ENCODE peak calls at places on chromosomes 13 and 19, in eight cellular contexts. G, W, V, O, T, R, Y and S are unnamed samples.

GRCh38 chr13:104011505-104012270 is 945.5 kb upstream of the SLC10A2 start:
- DNase-seq in G (no peak), W (no peak), V (no peak), O (peak; percentile 62), T (no peak), R (no peak), Y (no peak), S (peak; percentile 43)

GRCh38 chr13:30872685-30873443 is 33.2 kb upstream of the MEDAG start:
- DNase-seq in G (no peak), W (peak; percentile 77), V (no peak), O (peak; percentile 15), T (no peak), R (peak; percentile 81), Y (no peak), S (no peak)

GRCh38 chr13:81247711-81248110 is 906.8 kb upstream of the SPRY2 start:
- DNase-seq in G (no peak), W (no peak), V (no peak), O (no peak), T (no peak), R (no peak), Y (no peak), S (no peak)

GRCh38 chr13:55572862-55573261 is 1567.9 kb upstream of the PRR20A start:
- DNase-seq in G (no peak), W (no peak), V (no peak), O (no peak), T (no peak), R (no peak), Y (no peak), S (no peak)

GRCh38 chr13:79782541-79783216 is 301.7 kb downstream of the NDFIP2 start:
- DNase-seq in G (no peak), W (peak; percentile 75), V (no peak), O (peak; percentile 78), T (peak; percentile 70), R (peak; percentile 70), Y (no peak), S (peak; percentile 36)

GRCh38 chr19:3642987-3643386 is 16.4 kb upstream of the CACTIN start:
- DNase-seq in G (no peak), W (no peak), V (no peak), O (no peak), T (no peak), R (no peak), Y (no peak), S (no peak)

GRCh38 chr19:17755977-17756670 is 4.8 kb downstream of the FCHO1 start:
- DNase-seq in G (peak; percentile 29), W (no peak), V (no peak), O (peak; percentile 72), T (no peak), R (peak; percentile 49), Y (no peak), S (no peak)

GRCh38 chr13:32246468-32246867 is 68.7 kb downstream of the ZAR1L start:
- DNase-seq in G (peak; percentile 37), W (peak; percentile 34), V (no peak), O (peak; percentile 65), T (peak; percentile 53), R (peak; percentile 76), Y (no peak), S (peak; percentile 38)

GRCh38 chr13:36736119-36736726 is 62.4 kb downstream of the SERTM1 start:
- DNase-seq in G (peak; percentile 11), W (no peak), V (no peak), O (peak; percentile 58), T (peak; percentile 28), R (peak; percentile 83), Y (no peak), S (peak; percentile 59)

GRCh38 chr19:13842294-13843103 is 34.4 kb upstream of the NANOS3 start:
- DNase-seq in G (peak; percentile 86), W (no peak), V (peak; percentile 89), O (peak; percentile 88), T (peak; percentile 92), R (peak; percentile 93), Y (no peak), S (peak; percentile 85)

GRCh38 chr19:7823902-7824301 is 6.1 kb upstream of the EVI5L start:
- DNase-seq in G (no peak), W (no peak), V (no peak), O (no peak), T (no peak), R (no peak), Y (no peak), S (no peak)

GRCh38 chr19:12145348-12145747 is 5.2 kb upstream of the ZNF20 start:
- DNase-seq in G (no peak), W (no peak), V (no peak), O (no peak), T (no peak), R (no peak), Y (no peak), S (no peak)

GRCh38 chr13:37047032-37047431 is 12.5 kb downstream of the SUPT20H start:
- DNase-seq in G (no peak), W (no peak), V (no peak), O (no peak), T (no peak), R (no peak), Y (no peak), S (no peak)

GRCh38 chr19:11191273-11191755 is 6.0 kb downstream of the KANK2 start:
- DNase-seq in G (peak; percentile 58), W (peak; percentile 62), V (no peak), O (peak; percentile 25), T (peak; percentile 79), R (no peak), Y (no peak), S (no peak)

GRCh38 chr19:19202707-19203011 is 555 bp downstream of the NR2C2AP start:
- DNase-seq in G (no peak), W (no peak), V (no peak), O (no peak), T (no peak), R (no peak), Y (no peak), S (no peak)

GRCh38 chr13:109381546-109382180 is 404.7 kb downstream of the IRS2 start:
- DNase-seq in G (no peak), W (peak; percentile 65), V (no peak), O (no peak), T (no peak), R (no peak), Y (no peak), S (no peak)

GRCh38 chr13:26202365-26202972 is 19.6 kb downstream of the RNF6 start:
- DNase-seq in G (no peak), W (no peak), V (no peak), O (no peak), T (no peak), R (no peak), Y (no peak), S (no peak)

GRCh38 chr13:60433505-60433904 is 36.5 kb downstream of the TDRD3 start:
- DNase-seq in G (no peak), W (no peak), V (no peak), O (no peak), T (no peak), R (no peak), Y (no peak), S (no peak)
- H3K4me3 ChIP-seq in G (no peak overlapping the region), W (no peak overlapping the region), V (no peak overlapping the region), O (no peak overlapping the region), T (no peak overlapping the region), R (no peak overlapping the region), Y (no peak overlapping the region), S (peak overlapping the region; percentile 2)

GRCh38 chr19:51016798-51017683 is 2.5 kb downstream of the KLK10 start:
- DNase-seq in G (peak; percentile 97), W (no peak), V (peak; percentile 83), O (peak; percentile 71), T (peak; percentile 43), R (peak; percentile 69), Y (no peak), S (peak; percentile 74)
- H3K4me3 ChIP-seq in G (peak overlapping the region; percentile 79), W (peak overlapping the region; percentile 17), V (peak overlapping the region; percentile 61), O (no peak overlapping the region), T (peak overlapping the region; percentile 48), R (peak overlapping the region; percentile 23), Y (peak overlapping the region; percentile 49), S (peak overlapping the region; percentile 34)

GRCh38 chr19:58042709-58043340 is 9.0 kb downstream of the ZSCAN1 start:
- DNase-seq in G (no peak), W (no peak), V (no peak), O (peak; percentile 17), T (no peak), R (no peak), Y (no peak), S (no peak)

GRCh38 chr19:58037927-58038687 is 4.3 kb downstream of the ZSCAN1 start:
- DNase-seq in G (no peak), W (no peak), V (no peak), O (no peak), T (no peak), R (no peak), Y (no peak), S (no peak)

GRCh38 chr19:58035863-58036262 is 2.0 kb downstream of the ZSCAN1 start:
- DNase-seq in G (no peak), W (no peak), V (no peak), O (no peak), T (no peak), R (no peak), Y (no peak), S (no peak)

GRCh38 chr19:58040751-58041525 is 7.1 kb downstream of the ZSCAN1 start:
- DNase-seq in G (no peak), W (no peak), V (no peak), O (no peak), T (no peak), R (no peak), Y (no peak), S (no peak)

DNA sequence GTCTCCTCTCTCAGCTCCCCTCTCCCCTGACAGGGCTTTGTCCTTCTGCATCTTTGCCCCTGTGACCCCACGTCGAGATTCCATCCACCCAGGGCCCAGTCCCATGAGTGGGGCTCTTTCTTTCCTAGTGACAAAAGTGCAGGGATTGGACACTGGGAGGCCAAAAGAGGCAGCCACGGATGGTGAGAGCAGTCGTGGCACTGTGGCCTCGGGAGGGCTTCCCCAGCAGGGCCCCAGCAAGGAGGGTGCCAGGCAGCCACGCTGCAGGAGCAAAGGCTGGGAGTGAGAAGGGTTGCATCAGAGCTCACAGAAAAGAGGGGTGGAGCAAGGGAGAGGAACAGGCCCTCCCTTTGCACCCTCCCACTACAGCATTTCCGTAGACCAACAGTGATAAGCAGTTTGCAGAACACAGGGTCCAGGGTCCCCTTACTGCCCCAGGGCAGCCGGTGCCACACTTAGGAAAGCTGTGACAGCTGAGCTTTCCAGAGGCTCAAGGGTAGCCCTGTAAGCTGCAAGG is 4.9 kb downstream of the ZSCAN1 start:
- DNase-seq in G (no peak), W (no peak), V (no peak), O (no peak), T (no peak), R (peak; percentile 34), Y (no peak), S (no peak)
- H3K4me3 ChIP-seq in G (no peak overlapping the region), W (no peak overlapping the region), V (no peak overlapping the region), O (no peak overlapping the region), T (no peak overlapping the region), R (no peak overlapping the region), Y (no peak overlapping the region), S (no peak overlapping the region)

DNA sequence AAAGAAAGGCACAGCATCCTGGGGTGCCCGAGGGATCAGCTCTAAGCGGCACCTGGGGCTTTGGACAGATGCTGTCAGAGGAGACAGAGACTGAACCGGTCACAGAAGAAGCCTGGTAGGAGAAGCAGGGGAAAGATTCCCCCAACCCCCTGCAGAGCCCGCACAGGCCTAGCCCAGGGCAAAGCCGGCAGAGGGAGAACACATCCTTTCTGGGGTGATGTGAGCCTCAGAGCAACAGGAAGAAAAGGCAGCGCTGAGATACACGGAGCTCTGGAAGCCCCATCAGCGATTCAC is 101.2 kb downstream of the CRYL1 start:
- DNase-seq in G (no peak), W (no peak), V (no peak), O (no peak), T (no peak), R (no peak), Y (no peak), S (no peak)
- H3K4me3 ChIP-seq in G (no peak overlapping the region), W (no peak overlapping the region), V (no peak overlapping the region), O (no peak overlapping the region), T (no peak overlapping the region), R (no peak overlapping the region), Y (no peak overlapping the region), S (no peak overlapping the region)

GRCh38 chr13:42971670-42972355 is 20.2 kb downstream of the EPSTI1 start:
- DNase-seq in G (no peak), W (peak; percentile 65), V (no peak), O (no peak), T (no peak), R (no peak), Y (no peak), S (no peak)
- H3K4me3 ChIP-seq in G (no peak overlapping the region), W (no peak overlapping the region), V (no peak overlapping the region), O (no peak overlapping the region), T (no peak overlapping the region), R (no peak overlapping the region), Y (no peak overlapping the region), S (no peak overlapping the region)